ENCODE peak calls at places on chromosomes 6 and 20, in six cellular contexts. P is nephron progenitor cell, E is AG04450, G is A673, U is HFFc6, J is uterus. B is an unnamed sample.

GRCh38 chr6:105993341-105993740 is 92.8 kb upstream of the PRDM1 start:
- DNase-seq in P (peak), E (no peak), G (no peak), U (no peak), J (no peak), B (no peak)

GRCh38 chr20:17969884-17970409 is 1.1 kb downstream of the MGME1 start:
- DNase-seq in P (peak), E (no peak), G (no peak), U (peak), J (no peak), B (no peak)

GRCh38 chr6:82487895-82488294 is 124.3 kb downstream of the TPBG start:
- DNase-seq in P (no peak), E (no peak), G (no peak), U (no peak), J (no peak), B (no peak)

GRCh38 chr6:55957961-55958422 is 82.6 kb upstream of the BMP5 start:
- DNase-seq in P (no peak), E (no peak), G (peak), U (peak), J (no peak), B (no peak)

GRCh38 chr20:59253779-59254319 is 46.6 kb upstream of the EDN3 start:
- DNase-seq in P (peak), E (no peak), G (no peak), U (no peak), J (no peak), B (no peak)

GRCh38 chr20:17843246-17844132 is 125.1 kb downstream of the SNX5 start:
- DNase-seq in P (no peak), E (peak), G (no peak), U (peak), J (peak), B (no peak)

GRCh38 chr6:48691420-48691819 is 580.4 kb upstream of the PTCHD4 start:
- DNase-seq in P (no peak), E (no peak), G (no peak), U (no peak), J (no peak), B (no peak)

GRCh38 chr20:58630063-58630462 is 21.0 kb upstream of the STX16 start:
- DNase-seq in P (no peak), E (no peak), G (peak), U (peak), J (no peak), B (no peak)

GRCh38 chr20:15673206-15673605 is 900.0 kb downstream of the KIF16B start:
- DNase-seq in P (no peak), E (peak), G (no peak), U (peak), J (no peak), B (no peak)

GRCh38 chr6:169723991-169724553 is at the start of gene PHF10:
- DNase-seq in P (peak), E (no peak), G (peak), U (no peak), J (peak), B (peak)

GRCh38 chr20:46550441-46550840 is at the start of gene OCSTAMP:
- DNase-seq in P (no peak), E (no peak), G (no peak), U (no peak), J (no peak), B (no peak)

GRCh38 chr20:38121741-38122140 is 43.3 kb downstream of the TGM2 start:
- DNase-seq in P (no peak), E (no peak), G (no peak), U (no peak), J (no peak), B (no peak)

GRCh38 chr6:101302593-101302992 is 90.9 kb upstream of the GRIK2 start:
- DNase-seq in P (no peak), E (no peak), G (no peak), U (no peak), J (no peak), B (no peak)

GRCh38 chr6:133764011-133764812 is 124.7 kb upstream of the TCF21 start:
- DNase-seq in P (no peak), E (no peak), G (no peak), U (peak), J (no peak), B (no peak)

GRCh38 chr20:5309971-5310370 is 6.8 kb downstream of the PROKR2 start:
- DNase-seq in P (no peak), E (no peak), G (no peak), U (no peak), J (no peak), B (no peak)

GRCh38 chr6:44074383-44075136 is 52.7 kb downstream of the MRPL14 start:
- DNase-seq in P (peak), E (peak), G (peak), U (peak), J (peak), B (peak)

GRCh38 chr20:61739086-61739831 is 326.4 kb downstream of the TAF4 start:
- DNase-seq in P (no peak), E (no peak), G (no peak), U (no peak), J (no peak), B (no peak)

GRCh38 chr6:144150673-144151009 is 324 bp downstream of the STX11 start:
- DNase-seq in P (no peak), E (no peak), G (peak), U (no peak), J (no peak), B (no peak)

GRCh38 chr6:79868098-79868722 is 79.1 kb downstream of the ELOVL4 start:
- DNase-seq in P (peak), E (peak), G (peak), U (peak), J (no peak), B (peak)

GRCh38 chr6:20455175-20456075 is 53.7 kb downstream of the E2F3 start:
- DNase-seq in P (no peak), E (no peak), G (no peak), U (peak), J (no peak), B (no peak)

GRCh38 chr6:102732908-102733307 is 1339.4 kb downstream of the GRIK2 start:
- DNase-seq in P (no peak), E (no peak), G (no peak), U (peak), J (no peak), B (no peak)

GRCh38 chr20:35618372-35619131 is 2.9 kb downstream of the SPAG4 start:
- DNase-seq in P (peak), E (no peak), G (peak), U (peak), J (peak), B (no peak)

GRCh38 chr6:101391772-101392560 is 1.5 kb upstream of the GRIK2 start:
- DNase-seq in P (peak), E (no peak), G (no peak), U (peak), J (no peak), B (no peak)

GRCh38 chr6:45930419-45931059 is 85.1 kb downstream of the CLIC5 start:
- DNase-seq in P (peak), E (peak), G (peak), U (peak), J (peak), B (peak)

GRCh38 chr20:57282691-57283361 is 16.4 kb upstream of the BMP7 start:
- DNase-seq in P (no peak), E (no peak), G (no peak), U (no peak), J (no peak), B (peak)
- TF ChIP-seq CTCF in P (no peak), E (no peak), G (no peak), U (no peak), J (no peak), B (no peak)

DNA sequence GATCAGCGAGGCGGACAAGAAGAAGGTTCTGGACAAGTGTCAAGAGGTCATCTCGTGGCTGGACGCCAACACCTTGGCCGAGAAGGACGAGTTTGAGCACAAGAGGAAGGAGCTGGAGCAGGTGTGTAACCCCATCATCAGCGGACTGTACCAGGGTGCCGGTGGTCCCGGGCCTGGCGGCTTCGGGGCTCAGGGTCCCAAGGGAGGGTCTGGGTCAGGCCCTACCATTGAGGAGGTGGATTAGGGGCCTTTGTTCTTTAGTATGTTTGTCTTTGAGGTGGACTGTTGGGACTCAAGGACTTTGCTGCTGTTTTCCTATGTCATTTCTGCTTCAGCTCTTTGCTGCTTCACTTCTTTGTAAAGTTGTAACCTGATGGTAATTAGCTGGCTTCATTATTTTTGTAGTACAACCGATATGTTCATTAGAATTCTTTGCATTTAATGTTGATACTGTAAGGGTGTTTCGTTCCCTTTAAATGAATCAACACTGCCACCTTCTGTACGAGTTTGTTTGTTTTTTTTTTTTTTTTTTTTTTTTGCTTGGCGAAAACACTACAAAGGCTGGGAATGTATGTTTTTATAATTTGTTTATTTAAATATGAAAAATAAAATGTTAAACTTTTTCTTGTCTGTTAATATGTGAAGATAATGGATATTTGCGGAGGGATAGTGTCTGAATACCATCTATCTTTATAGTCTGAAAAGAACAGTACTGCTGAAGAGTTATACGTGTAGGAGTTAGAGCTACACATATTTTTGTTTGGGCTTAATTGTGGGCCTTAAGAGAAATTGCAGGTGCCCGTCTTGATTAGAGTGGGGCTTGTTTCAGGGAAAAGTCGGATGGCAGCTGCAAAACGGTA is 2.3 kb downstream of the HSPA1B start:
- DNase-seq in P (no peak), E (no peak), G (peak), U (peak), J (no peak), B (no peak)
- TF ChIP-seq CTCF in P (peak), E (peak), G (peak), U (peak), J (peak), B (peak)

GRCh38 chr6:161443868-161444267 is 170.0 kb upstream of the AGPAT4 start:
- DNase-seq in P (no peak), E (no peak), G (peak), U (no peak), J (no peak), B (no peak)
- TF ChIP-seq CTCF in P (no peak), E (no peak), G (no peak), U (no peak), J (no peak), B (no peak)

GRCh38 chr6:123316733-123317323 is 319.9 kb downstream of the TRDN start:
- DNase-seq in P (no peak), E (no peak), G (peak), U (no peak), J (no peak), B (no peak)
- TF ChIP-seq CTCF in P (peak), E (peak), G (peak), U (peak), J (peak), B (peak)

GRCh38 chr20:1562622-1563021 is 5.1 kb upstream of the SIRPD start:
- DNase-seq in P (no peak), E (no peak), G (no peak), U (no peak), J (no peak), B (no peak)
- TF ChIP-seq CTCF in P (no peak), E (no peak), G (no peak), U (no peak), J (no peak), B (no peak)

GRCh38 chr6:22906091-22906549 is 336.8 kb downstream of the HDGFL1 start:
- DNase-seq in P (no peak), E (no peak), G (peak), U (peak), J (no peak), B (no peak)
- TF ChIP-seq CTCF in P (no peak), E (peak), G (peak), U (peak), J (no peak), B (peak)

DNA sequence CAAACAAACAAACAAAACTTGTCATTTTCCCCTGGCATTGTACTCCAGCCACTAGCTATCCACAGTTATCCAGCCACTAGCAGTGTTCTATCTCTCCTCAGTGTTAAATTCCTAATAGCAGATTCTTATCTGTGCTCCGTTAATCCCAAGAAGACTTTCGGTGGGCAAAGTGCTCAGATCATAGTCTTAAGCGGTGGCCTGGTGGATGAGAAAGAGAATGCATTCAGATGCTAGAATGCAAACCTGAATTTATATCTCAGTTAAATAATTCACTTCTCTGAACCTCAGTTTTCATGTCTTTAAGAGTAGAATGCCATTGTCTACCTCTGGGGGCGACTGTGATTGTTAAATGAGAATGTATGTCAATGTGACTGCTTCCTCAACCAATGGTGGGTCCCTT is 47.7 kb upstream of the KCNG1 start:
- DNase-seq in P (no peak), E (no peak), G (no peak), U (no peak), J (no peak), B (no peak)
- TF ChIP-seq CTCF in P (no peak), E (no peak), G (no peak), U (peak), J (no peak), B (no peak)

GRCh38 chr20:48350291-48350988 is 477.4 kb downstream of the PREX1 start:
- DNase-seq in P (no peak), E (no peak), G (peak), U (no peak), J (no peak), B (no peak)
- TF ChIP-seq CTCF in P (peak), E (peak), G (peak), U (peak), J (no peak), B (peak)

GRCh38 chr20:23565503-23566056 is 2.7 kb downstream of the CST9L start:
- DNase-seq in P (no peak), E (no peak), G (no peak), U (no peak), J (no peak), B (no peak)
- TF ChIP-seq CTCF in P (no peak), E (no peak), G (no peak), U (no peak), J (no peak), B (no peak)

GRCh38 chr6:6795396-6795795 is 206.9 kb downstream of the LY86 start:
- DNase-seq in P (no peak), E (no peak), G (no peak), U (no peak), J (no peak), B (no peak)

GRCh38 chr6:6790393-6790792 is 201.9 kb downstream of the LY86 start:
- DNase-seq in P (no peak), E (no peak), G (no peak), U (no peak), J (no peak), B (no peak)

GRCh38 chr6:6790891-6791290 is 202.4 kb downstream of the LY86 start:
- DNase-seq in P (no peak), E (no peak), G (no peak), U (no peak), J (no peak), B (no peak)

GRCh38 chr6:6796818-6797217 is 208.3 kb downstream of the LY86 start:
- DNase-seq in P (no peak), E (no peak), G (no peak), U (no peak), J (no peak), B (no peak)

DNA sequence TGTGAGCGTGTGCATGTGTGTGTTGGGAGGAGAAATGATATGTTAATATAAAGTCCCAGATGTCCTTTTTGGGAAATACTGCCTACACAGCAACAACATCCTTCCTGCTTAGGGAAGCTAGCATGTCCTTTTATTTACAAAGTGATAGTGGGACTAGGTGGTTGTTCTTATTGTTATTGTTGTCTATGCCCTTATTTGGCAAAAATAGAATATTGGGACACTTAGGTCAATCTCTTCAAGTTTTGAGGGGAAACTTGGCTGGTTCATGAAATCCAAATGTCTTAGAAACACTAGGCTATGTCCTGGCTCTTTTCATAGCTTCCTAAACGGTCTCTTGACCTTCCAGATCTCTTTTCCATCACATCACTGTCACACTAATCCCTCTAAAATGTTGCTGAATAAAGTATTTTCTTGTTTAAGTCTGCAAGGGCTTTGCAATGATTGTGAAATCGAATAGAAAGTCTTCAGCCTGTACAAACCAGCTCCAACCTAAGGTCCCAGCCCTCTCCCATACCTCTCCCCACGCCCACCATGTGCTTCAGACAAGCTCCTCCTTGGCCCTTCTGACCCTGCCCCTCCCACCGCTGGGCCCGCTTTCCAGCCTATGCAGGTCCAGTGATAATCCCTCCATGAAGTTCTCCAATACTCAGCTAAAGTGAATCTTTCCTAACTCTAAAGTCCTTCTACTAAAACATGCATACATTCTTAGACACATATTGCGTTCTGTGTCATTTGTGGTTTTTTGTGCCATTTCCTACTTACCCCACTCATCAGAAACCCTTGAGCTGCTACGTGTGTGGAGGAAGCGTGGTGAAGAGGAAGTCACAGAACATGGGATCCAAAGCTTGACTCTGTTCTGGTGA is 205.1 kb downstream of the LY86 start:
- DNase-seq in P (no peak), E (no peak), G (no peak), U (no peak), J (no peak), B (no peak)
- TF ChIP-seq CTCF in P (no peak), E (no peak), G (no peak), U (no peak), J (no peak), B (no peak)

B was measured in neural crest cell.